ENCODE peak calls at places on chromosome 17, in seven cellular contexts. U, N, M, Y, R, V and A are unnamed samples.

GRCh38 chr17:40069751-40070643 is 7.2 kb downstream of the THRA start:
- DNase-seq in U (no peak), N (no peak), M (no peak), Y (no peak), R (no peak), V (no peak), A (no peak)

GRCh38 chr17:229130-229944 is 47.9 kb upstream of the DOC2B start:
- DNase-seq in U (no peak), N (no peak), M (no peak), Y (no peak), R (no peak), V (no peak), A (no peak)

GRCh38 chr17:75549246-75550138 is 24.0 kb downstream of the LLGL2 start:
- DNase-seq in U (peak; percentile 87), N (no peak), M (no peak), Y (no peak), R (no peak), V (peak; percentile 78), A (no peak)

GRCh38 chr17:61279476-61280145 is 120.0 kb upstream of the TBX2 start:
- DNase-seq in U (no peak), N (no peak), M (no peak), Y (no peak), R (no peak), V (no peak), A (no peak)

GRCh38 chr17:2690165-2691068 is 21.1 kb downstream of the CLUH start:
- DNase-seq in U (no peak), N (no peak), M (no peak), Y (no peak), R (no peak), V (no peak), A (peak; percentile 25)

GRCh38 chr17:64005734-64006167 is 7.6 kb downstream of the PRR29 start:
- DNase-seq in U (no peak), N (no peak), M (no peak), Y (no peak), R (no peak), V (no peak), A (no peak)

GRCh38 chr17:65656390-65657250 is 95.2 kb upstream of the AXIN2 start:
- DNase-seq in U (no peak), N (no peak), M (no peak), Y (no peak), R (no peak), V (no peak), A (no peak)

GRCh38 chr17:40437095-40437732 is 6.0 kb upstream of the IGFBP4 start:
- DNase-seq in U (no peak), N (no peak), M (no peak), Y (no peak), R (no peak), V (no peak), A (no peak)

GRCh38 chr17:30476726-30477082 is 504 bp upstream of the GOSR1 start:
- DNase-seq in U (no peak), N (no peak), M (peak; percentile 4), Y (no peak), R (no peak), V (no peak), A (no peak)

GRCh38 chr17:80870401-80870800 is 121.2 kb upstream of the CHMP6 start:
- DNase-seq in U (no peak), N (no peak), M (no peak), Y (no peak), R (no peak), V (no peak), A (no peak)

GRCh38 chr17:19642373-19642893 is 6.1 kb upstream of the ALDH3A2 start:
- DNase-seq in U (no peak), N (no peak), M (no peak), Y (no peak), R (no peak), V (no peak), A (no peak)

GRCh38 chr17:82956146-82956725 is 116.4 kb upstream of the ZNF750 start:
- DNase-seq in U (peak; percentile 8), N (no peak), M (no peak), Y (no peak), R (no peak), V (no peak), A (no peak)

GRCh38 chr17:66725956-66726355 is 109.0 kb upstream of the CACNG5 start:
- DNase-seq in U (no peak), N (no peak), M (no peak), Y (no peak), R (no peak), V (no peak), A (no peak)

GRCh38 chr17:65750166-65750565 is 188.7 kb upstream of the AXIN2 start:
- DNase-seq in U (no peak), N (no peak), M (no peak), Y (no peak), R (no peak), V (no peak), A (no peak)

GRCh38 chr17:66357037-66357436 is 54.6 kb downstream of the PRKCA start:
- DNase-seq in U (no peak), N (no peak), M (no peak), Y (no peak), R (no peak), V (no peak), A (no peak)

GRCh38 chr17:58060596-58061191 is 22.5 kb upstream of the DYNLL2 start:
- DNase-seq in U (no peak), N (no peak), M (no peak), Y (no peak), R (no peak), V (no peak), A (no peak)

GRCh38 chr17:69538795-69539194 is 124.3 kb downstream of the MAP2K6 start:
- DNase-seq in U (no peak), N (no peak), M (no peak), Y (no peak), R (no peak), V (no peak), A (no peak)

GRCh38 chr17:40596261-40596919 is 31.1 kb upstream of the CCR7 start:
- DNase-seq in U (no peak), N (no peak), M (no peak), Y (no peak), R (no peak), V (no peak), A (no peak)

GRCh38 chr17:19346351-19347255 is 15.9 kb downstream of the B9D1 start:
- DNase-seq in U (peak; percentile 10), N (no peak), M (no peak), Y (peak; percentile 48), R (no peak), V (no peak), A (no peak)

GRCh38 chr17:57634713-57635465 is 110.2 kb downstream of the CCDC182 start:
- DNase-seq in U (no peak), N (no peak), M (no peak), Y (no peak), R (no peak), V (no peak), A (no peak)

GRCh38 chr17:47745037-47745380 is 12.0 kb downstream of the TBX21 start:
- DNase-seq in U (no peak), N (no peak), M (no peak), Y (no peak), R (no peak), V (no peak), A (no peak)

GRCh38 chr17:43169561-43170139 is 1.4 kb upstream of the NBR1 start:
- DNase-seq in U (no peak), N (no peak), M (no peak), Y (no peak), R (no peak), V (peak; percentile 16), A (peak; percentile 32)

GRCh38 chr17:7097940-7098339 is 16.7 kb downstream of the ASGR2 start:
- DNase-seq in U (no peak), N (no peak), M (no peak), Y (no peak), R (no peak), V (no peak), A (no peak)

GRCh38 chr17:78130080-78130438 is 512 bp upstream of the TMC8 start:
- DNase-seq in U (peak; percentile 10), N (no peak), M (no peak), Y (no peak), R (no peak), V (no peak), A (no peak)

GRCh38 chr17:20097362-20097761 is 88.2 kb downstream of the SPECC1 start:
- DNase-seq in U (no peak), N (no peak), M (no peak), Y (no peak), R (no peak), V (peak; percentile 44), A (no peak)

GRCh38 chr17:80768936-80769335 is 222.7 kb upstream of the CHMP6 start:
- DNase-seq in U (no peak), N (no peak), M (no peak), Y (no peak), R (no peak), V (no peak), A (no peak)